ENCODE peak calls at places on chromosomes 5 and 9, in nine cellular contexts. F, U, X, Z, G, M, E, A and Q are unnamed samples.

GRCh38 chr5:93930098-93930497 is 188.7 kb upstream of the POU5F2 start:
- DNase-seq in F (peak; percentile 40), U (no peak), X (no peak), Z (no peak), G (no peak), M (no peak), E (no peak), A (no peak), Q (no peak)

GRCh38 chr5:65418661-65419060 is 63.1 kb downstream of the ADAMTS6 start:
- DNase-seq in F (no peak), U (no peak), X (no peak), Z (no peak), G (no peak), M (no peak), E (no peak), A (no peak), Q (no peak)

GRCh38 chr5:39543335-39543734 is 118.6 kb upstream of the DAB2 start:
- DNase-seq in F (no peak), U (no peak), X (no peak), Z (no peak), G (no peak), M (no peak), E (no peak), A (no peak), Q (no peak)

GRCh38 chr9:14165376-14166035 is 148.4 kb downstream of the NFIB start:
- DNase-seq in F (no peak), U (no peak), X (no peak), Z (no peak), G (no peak), M (no peak), E (no peak), A (no peak), Q (no peak)

GRCh38 chr5:158485604-158486081 is 614.1 kb downstream of the EBF1 start:
- DNase-seq in F (no peak), U (no peak), X (no peak), Z (peak; percentile 51), G (peak; percentile 33), M (no peak), E (no peak), A (peak; percentile 15), Q (peak; percentile 60)

GRCh38 chr5:175851311-175851710 is 20.1 kb upstream of the CPLX2 start:
- DNase-seq in F (no peak), U (no peak), X (no peak), Z (peak; percentile 19), G (no peak), M (no peak), E (no peak), A (no peak), Q (no peak)

GRCh38 chr5:124948754-124949275 is 202.4 kb upstream of the ZNF608 start:
- DNase-seq in F (no peak), U (no peak), X (no peak), Z (no peak), G (no peak), M (no peak), E (no peak), A (no peak), Q (no peak)

GRCh38 chr9:131096490-131097258 is at the start of gene AIF1L:
- DNase-seq in F (peak; percentile 77), U (peak; percentile 94), X (peak; percentile 38), Z (no peak), G (no peak), M (peak; percentile 41), E (no peak), A (no peak), Q (peak; percentile 53)

GRCh38 chr9:8534828-8535227 is 735.2 kb upstream of the DMAC1 start:
- DNase-seq in F (no peak), U (no peak), X (no peak), Z (no peak), G (no peak), M (no peak), E (no peak), A (no peak), Q (no peak)

GRCh38 chr5:81717221-81717620 is 33.7 kb downstream of the SSBP2 start:
- DNase-seq in F (no peak), U (no peak), X (no peak), Z (no peak), G (no peak), M (no peak), E (no peak), A (no peak), Q (no peak)

GRCh38 chr9:20872340-20872977 is 159.0 kb downstream of the HACD4 start:
- DNase-seq in F (no peak), U (no peak), X (no peak), Z (no peak), G (no peak), M (no peak), E (no peak), A (no peak), Q (no peak)

GRCh38 chr5:132506094-132506692 is 15.6 kb upstream of the IRF1 start:
- DNase-seq in F (peak; percentile 48), U (peak; percentile 17), X (no peak), Z (no peak), G (no peak), M (peak; percentile 63), E (no peak), A (no peak), Q (peak; percentile 68)

GRCh38 chr5:139648205-139649081 is at the start of gene CXXC5:
- DNase-seq in F (peak; percentile 96), U (peak; percentile 85), X (peak; percentile 89), Z (peak; percentile 94), G (no peak), M (peak; percentile 71), E (no peak), A (peak; percentile 90), Q (peak; percentile 93)

GRCh38 chr9:129378241-129378661 is 200.2 kb upstream of the IER5L start:
- DNase-seq in F (no peak), U (no peak), X (no peak), Z (no peak), G (no peak), M (no peak), E (no peak), A (no peak), Q (no peak)

GRCh38 chr5:55231476-55232193 is 1.8 kb downstream of the CCNO start:
- DNase-seq in F (peak; percentile 69), U (peak; percentile 46), X (no peak), Z (no peak), G (no peak), M (no peak), E (no peak), A (no peak), Q (peak; percentile 34)

DNA sequence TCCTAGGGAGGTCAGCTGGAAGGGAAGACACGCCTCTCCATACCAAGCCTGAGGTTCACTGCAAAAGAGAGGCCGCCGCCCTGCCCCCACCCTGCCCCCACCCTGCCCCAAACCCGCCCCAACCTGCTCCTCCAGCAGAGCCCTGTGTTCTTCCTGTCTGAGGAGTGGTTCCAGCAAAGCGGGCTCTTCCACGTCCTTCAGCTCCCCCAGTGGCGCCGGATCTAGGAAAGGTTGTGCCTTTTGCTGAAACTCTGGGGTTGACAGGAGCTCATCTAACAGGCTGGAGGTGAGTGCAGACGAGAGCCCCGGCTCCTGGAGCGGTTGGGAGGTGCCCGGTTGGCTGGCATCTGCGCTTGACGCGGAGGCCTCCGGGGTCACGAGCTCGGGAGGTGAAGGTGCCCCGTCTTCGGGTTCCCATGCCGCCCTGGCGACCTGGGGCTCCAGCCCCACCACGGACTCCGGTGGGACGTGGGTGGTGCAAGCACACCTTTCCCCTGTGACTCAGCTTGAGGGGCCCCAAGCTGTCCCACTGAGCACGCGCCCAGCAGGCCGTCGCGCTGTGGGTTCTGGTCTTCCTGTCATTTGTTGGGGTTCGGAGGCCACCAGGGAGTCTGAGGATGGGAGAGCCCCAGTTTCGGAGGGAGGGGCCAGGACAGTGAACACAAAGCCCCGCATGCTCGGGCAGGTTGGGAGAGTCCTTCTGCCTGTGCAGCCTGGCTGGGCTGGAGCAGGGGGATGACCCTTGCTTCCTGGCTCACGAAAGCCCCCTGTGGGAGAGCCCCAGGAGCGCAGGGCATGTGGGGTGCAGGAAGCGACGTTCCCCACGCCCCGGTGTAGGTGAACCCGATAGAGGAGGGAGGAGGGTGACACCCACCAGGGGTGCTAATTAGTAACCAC is 1467.1 kb downstream of the FOXD4L5 start:
- DNase-seq in F (peak; percentile 47), U (peak; percentile 83), X (peak; percentile 47), Z (peak; percentile 75), G (no peak), M (no peak), E (no peak), A (peak; percentile 55), Q (peak; percentile 60)
- H3K9me3 ChIP-seq in F (no peaks in the 10 kb centered on the region), U (peaks cover 28% of the 10 kb centered on the region), X (peaks cover 28% of the 10 kb centered on the region), Z (no peaks in the 10 kb centered on the region), G (peaks cover 16% of the 10 kb centered on the region), M (peaks cover 3% of the 10 kb centered on the region), E (peaks cover 15% of the 10 kb centered on the region), A (peaks cover 31% of the 10 kb centered on the region), Q (peaks cover 3% of the 10 kb centered on the region)

GRCh38 chr5:120735076-120735475 is 271.0 kb downstream of the PRR16 start:
- DNase-seq in F (no peak), U (no peak), X (no peak), Z (no peak), G (no peak), M (no peak), E (no peak), A (no peak), Q (no peak)
- TF ChIP-seq CTCF in F (peak; percentile 30), U (no peak), X (no peak), Z (no peak), G (no peak), M (no peak), E (no peak), A (no peak), Q (no peak)

DNA sequence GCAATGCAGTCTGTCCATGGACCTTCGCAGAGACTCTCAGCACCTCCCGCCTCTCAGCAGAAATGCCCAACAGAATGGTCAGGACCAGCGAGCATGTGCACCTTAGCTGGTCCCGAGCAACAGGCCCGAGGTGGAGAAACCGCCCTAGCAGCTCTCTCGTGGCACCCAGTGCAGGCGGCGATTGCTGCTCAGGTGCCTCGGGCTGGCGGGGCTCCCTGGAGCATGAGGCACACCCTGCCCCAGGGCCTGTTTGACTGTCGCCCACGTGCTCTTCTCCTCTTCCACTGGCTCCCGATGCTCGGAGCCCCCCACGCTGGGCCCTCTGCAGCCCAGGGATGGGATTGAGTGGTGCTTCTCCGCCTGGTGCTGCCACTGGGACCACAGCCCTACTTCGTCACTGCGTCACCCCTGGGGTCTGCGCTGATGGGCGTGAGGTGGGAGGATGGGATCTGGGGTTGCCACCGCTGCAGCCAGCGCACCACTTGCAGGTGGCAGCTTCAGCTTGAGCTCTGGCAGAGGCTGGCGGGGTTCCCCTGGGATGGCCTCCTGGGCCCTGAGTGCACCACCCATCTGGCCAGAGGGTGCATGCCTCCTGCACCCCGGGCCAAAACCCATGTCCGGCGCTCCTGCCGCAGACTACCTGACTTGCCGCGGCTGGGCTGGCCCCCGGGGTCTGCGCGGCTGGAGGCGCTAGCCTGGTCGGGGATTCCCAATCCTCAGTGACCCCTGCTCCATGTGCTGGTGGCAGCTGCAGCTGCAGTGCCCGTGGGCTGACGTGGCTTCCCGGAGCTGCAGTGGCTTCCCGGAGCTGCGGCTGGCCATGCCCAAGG is 244.2 kb downstream of the FOXD4L6 start:
- DNase-seq in F (peak; percentile 4), U (peak; percentile 24), X (peak; percentile 16), Z (peak; percentile 48), G (no peak), M (no peak), E (no peak), A (peak; percentile 15), Q (no peak)
- H3K9me3 ChIP-seq in F (no peaks in the 10 kb centered on the region), U (peaks cover 32% of the 10 kb centered on the region), X (peaks cover 100% of the 10 kb centered on the region), Z (peaks cover 88% of the 10 kb centered on the region), G (peaks cover 98% of the 10 kb centered on the region), M (peaks cover 53% of the 10 kb centered on the region), E (peaks cover 100% of the 10 kb centered on the region), A (peaks cover 100% of the 10 kb centered on the region), Q (peaks cover 33% of the 10 kb centered on the region)

DNA sequence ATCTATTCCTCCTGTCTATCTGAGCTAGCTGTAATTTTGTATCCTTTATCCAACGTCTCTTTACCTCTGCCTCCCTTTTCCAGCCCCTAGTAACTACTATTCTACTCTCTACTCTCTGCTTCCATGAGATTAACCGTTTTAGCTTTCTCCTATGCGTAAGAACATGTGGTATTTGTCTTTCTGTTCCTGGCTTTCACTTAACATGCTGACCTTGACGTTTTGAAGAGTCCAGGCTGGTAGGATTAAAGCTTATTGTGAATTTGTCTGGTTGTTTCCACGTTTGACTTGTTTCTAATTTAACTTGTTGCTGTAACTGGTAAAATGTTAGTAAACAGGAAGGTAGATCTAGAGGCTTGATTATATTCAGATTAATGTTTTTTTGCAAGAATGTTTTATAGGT is 385.3 kb downstream of the PSAT1 start:
- DNase-seq in F (no peak), U (no peak), X (no peak), Z (no peak), G (no peak), M (no peak), E (no peak), A (no peak), Q (no peak)
- TF ChIP-seq CTCF in F (no peak), U (no peak), X (no peak), Z (no peak), G (no peak), M (no peak), E (no peak), A (no peak), Q (no peak)